ENCODE peak calls at places on chromosomes 3 and 15, in five cellular contexts. D, A, H, Q and C are unnamed samples. For H3K4me1, the result is how much of the 10 kb centered on the place peaks cover.

GRCh38 chr15:47756872-47757271 is 39.6 kb downstream of the SEMA6D start:
- DNase-seq in A (no peak), H (peak), D (no peak), Q (no peak), C (no peak)

GRCh38 chr3:158762701-158763100 is 30.4 kb upstream of the RARRES1 start:
- DNase-seq in H (no peak), Q (no peak), D (no peak), A (no peak), C (no peak)

GRCh38 chr15:64693134-64693533 is 82.3 kb downstream of the RBPMS2 start:
- DNase-seq in H (peak), D (no peak), Q (no peak), A (no peak), C (peak)

GRCh38 chr3:107683447-107683846 is 160.7 kb downstream of the BBX start:
- DNase-seq in A (no peak), H (peak), Q (no peak), D (no peak), C (no peak)

GRCh38 chr3:106006001-106006400 is 137.2 kb upstream of the CBLB start:
- DNase-seq in Q (no peak), D (no peak), A (no peak), H (peak), C (no peak)

GRCh38 chr3:128488636-128488994 is 4.4 kb downstream of the GATA2 start:
- DNase-seq in D (no peak), A (no peak), Q (no peak), H (no peak), C (no peak)

GRCh38 chr3:122533931-122534334 is 19.2 kb upstream of the KPNA1 start:
- DNase-seq in Q (no peak), H (peak), D (no peak), A (peak), C (no peak)

GRCh38 chr3:42012935-42013651 is 51.2 kb upstream of the ULK4 start:
- DNase-seq in Q (peak), H (peak), A (peak), D (no peak), C (peak)

GRCh38 chr15:57440167-57440566 is 63.9 kb downstream of the CGNL1 start:
- DNase-seq in H (no peak), A (no peak), Q (no peak), D (no peak), C (no peak)

GRCh38 chr3:176584413-176585176 is 612.7 kb downstream of the TBL1XR1 start:
- DNase-seq in Q (no peak), A (no peak), H (peak), D (no peak), C (no peak)

GRCh38 chr3:85586018-85586417 is 627.2 kb downstream of the CADM2 start:
- DNase-seq in H (no peak), D (no peak), A (no peak), Q (no peak), C (no peak)

GRCh38 chr3:126261037-126261436 is 80.7 kb upstream of the ALDH1L1 start:
- DNase-seq in H (peak), D (peak), A (no peak), Q (peak), C (peak)

GRCh38 chr3:107264888-107265287 is 112.4 kb upstream of the CCDC54 start:
- DNase-seq in H (peak), Q (no peak), D (no peak), A (no peak), C (no peak)

GRCh38 chr15:79067434-79067833 is 23.1 kb downstream of the RASGRF1 start:
- DNase-seq in A (no peak), Q (no peak), D (no peak), H (no peak), C (no peak)

GRCh38 chr15:69119016-69119415 is 41.4 kb upstream of the GLCE start:
- DNase-seq in H (no peak), Q (no peak), D (no peak), A (no peak), C (no peak)

GRCh38 chr3:79886204-79886603 is 118.4 kb upstream of the ROBO1 start:
- DNase-seq in A (no peak), D (no peak), Q (no peak), H (no peak), C (no peak)

GRCh38 chr3:7759630-7760029 is 742.0 kb upstream of the LMCD1 start:
- DNase-seq in D (no peak), Q (no peak), A (no peak), H (no peak), C (no peak)

GRCh38 chr3:21894459-21895083 is 143.6 kb upstream of the ZNF385D start:
- DNase-seq in A (no peak), D (no peak), H (peak), Q (no peak), C (no peak)

GRCh38 chr3:70754314-70754713 is 441.9 kb upstream of the MDFIC2 start:
- DNase-seq in H (no peak), A (no peak), D (no peak), Q (no peak), C (no peak)

GRCh38 chr15:92205255-92205739 is 188.4 kb upstream of the ST8SIA2 start:
- DNase-seq in Q (peak), A (no peak), H (no peak), D (no peak), C (no peak)

GRCh38 chr3:12486916-12487315 is 2.6 kb downstream of the TSEN2 start:
- DNase-seq in A (no peak), Q (no peak), D (no peak), H (no peak), C (no peak)

GRCh38 chr15:89645680-89646079 is 9.6 kb downstream of the KIF7 start:
- DNase-seq in A (no peak), D (no peak), Q (no peak), H (no peak), C (no peak)

GRCh38 chr3:106428565-106428994 is 559.8 kb upstream of the CBLB start:
- DNase-seq in A (no peak), D (no peak), H (peak), Q (peak), C (peak)

GRCh38 chr15:86609275-86609674 is 529.6 kb downstream of the AGBL1 start:
- DNase-seq in D (no peak), H (no peak), Q (no peak), A (no peak), C (no peak)

DNA sequence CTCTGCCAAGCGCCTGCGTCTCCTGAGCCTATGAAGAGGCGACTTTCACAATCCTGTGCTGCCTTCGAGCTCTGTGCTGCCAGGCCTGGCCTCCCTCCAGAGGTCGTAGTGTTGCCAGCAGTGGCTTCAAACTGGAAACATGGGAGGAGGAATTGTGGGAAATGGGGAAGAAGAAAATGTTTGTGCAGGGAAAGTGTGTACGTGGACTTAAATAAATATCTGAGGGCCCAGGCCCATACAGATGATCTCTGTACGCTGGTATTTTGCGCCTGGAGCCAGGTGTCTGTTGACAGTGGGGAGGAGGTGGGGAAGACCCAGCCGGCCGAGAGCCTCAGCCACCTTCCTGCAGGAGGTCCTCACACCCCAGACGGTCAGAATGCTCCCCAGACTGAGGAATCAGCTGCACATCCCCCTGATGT is 44.6 kb downstream of the ZBTB38 start:
- DNase-seq in Q (peak), H (peak), D (peak), A (no peak), C (peak)
- H3K4me3 ChIP-seq in Q (peak), H (peak), D (peak), A (peak), C (no peak)

GRCh38 chr3:182294696-182295095 is 498.6 kb upstream of the ATP11B start:
- DNase-seq in H (no peak), D (no peak), Q (no peak), A (no peak), C (no peak)
- H3K27ac ChIP-seq in H (no peak), D (no peak), Q (no peak), A (no peak), C (no peak)

DNA sequence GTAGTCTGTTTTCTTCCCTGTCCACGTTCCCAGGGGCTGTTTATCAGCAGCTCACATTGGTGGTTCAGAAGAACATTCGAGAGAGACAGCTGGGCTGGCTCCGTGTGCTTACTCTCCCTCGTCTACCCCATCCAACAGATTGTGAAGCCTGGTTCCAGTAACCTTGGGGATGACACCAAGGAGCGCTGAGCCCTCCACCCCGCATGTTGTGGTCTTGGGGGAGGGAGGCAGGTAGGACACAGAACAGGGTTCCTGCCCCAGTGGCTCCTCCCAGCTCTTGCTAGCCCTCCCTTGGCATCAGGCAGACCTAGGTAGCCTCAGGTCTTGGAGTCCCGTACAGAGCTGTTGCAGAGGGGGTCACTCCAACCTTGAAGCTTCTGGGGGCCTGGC is 33.1 kb downstream of the KLF13 start:
- DNase-seq in Q (no peak), H (no peak), D (no peak), A (no peak), C (no peak)
- H3K4me1 ChIP-seq in Q (half or more), H (under half), D (half or more), A (half or more), C (under half)

DNA sequence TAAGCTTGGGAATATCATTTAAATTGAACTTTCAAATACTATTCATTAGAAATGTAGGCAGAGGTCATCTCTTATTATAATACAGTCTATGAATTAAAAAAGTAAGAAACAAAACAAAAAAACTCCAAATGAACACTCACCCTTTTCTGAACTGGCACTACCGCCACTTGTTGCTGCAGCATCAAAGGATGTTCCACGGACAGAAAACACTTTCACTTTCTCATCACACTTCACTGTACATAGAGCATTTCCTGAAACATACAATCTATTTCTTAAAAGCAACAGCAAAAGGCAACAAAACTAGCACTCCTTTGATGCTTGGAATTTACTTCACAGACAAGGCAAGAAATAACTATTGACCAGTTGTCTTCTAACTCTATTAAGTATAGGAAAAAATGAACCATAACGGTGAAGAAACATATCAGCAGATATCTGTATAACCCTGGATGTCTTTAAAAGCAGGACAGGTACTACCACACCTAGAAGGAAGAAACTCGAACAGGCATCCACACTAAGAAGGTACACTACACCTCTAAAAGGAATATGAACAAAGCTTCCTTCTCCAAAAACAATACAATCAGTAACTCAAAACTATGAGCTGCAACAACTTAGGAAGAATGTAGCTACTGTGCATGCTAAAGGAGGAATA is 24.9 kb downstream of the ETFA start:
- DNase-seq in H (peak), D (no peak), A (peak), Q (no peak), C (no peak)
- H3K4me3 ChIP-seq in H (peak), D (no peak), A (no peak), Q (no peak), C (no peak)

GRCh38 chr3:56700136-56700535 is 17.1 kb upstream of the TASOR start:
- DNase-seq in Q (no peak), A (no peak), D (no peak), H (no peak), C (no peak)
- H3K27ac ChIP-seq in Q (no peak), A (no peak), D (no peak), H (no peak), C (no peak)

GRCh38 chr3:73432021-73432722 is 192.6 kb downstream of the PDZRN3 start:
- DNase-seq in H (peak), D (no peak), A (no peak), Q (no peak), C (no peak)
- H3K4me1 ChIP-seq in H (under half), D (under half), A (under half), Q (half or more), C (under half)

GRCh38 chr3:38648024-38648658 is 1.3 kb downstream of the SCN5A start:
- DNase-seq in D (no peak), A (no peak), H (no peak), Q (no peak), C (no peak)

GRCh38 chr3:38646062-38646461 is 3.4 kb downstream of the SCN5A start:
- DNase-seq in Q (no peak), A (no peak), D (no peak), H (no peak), C (no peak)

GRCh38 chr3:38648659-38649499 is 608 bp downstream of the SCN5A start:
- DNase-seq in A (no peak), D (no peak), Q (no peak), H (no peak), C (no peak)

GRCh38 chr3:38646630-38647029 is 2.9 kb downstream of the SCN5A start:
- DNase-seq in H (peak), Q (no peak), A (no peak), D (no peak), C (no peak)

DNA sequence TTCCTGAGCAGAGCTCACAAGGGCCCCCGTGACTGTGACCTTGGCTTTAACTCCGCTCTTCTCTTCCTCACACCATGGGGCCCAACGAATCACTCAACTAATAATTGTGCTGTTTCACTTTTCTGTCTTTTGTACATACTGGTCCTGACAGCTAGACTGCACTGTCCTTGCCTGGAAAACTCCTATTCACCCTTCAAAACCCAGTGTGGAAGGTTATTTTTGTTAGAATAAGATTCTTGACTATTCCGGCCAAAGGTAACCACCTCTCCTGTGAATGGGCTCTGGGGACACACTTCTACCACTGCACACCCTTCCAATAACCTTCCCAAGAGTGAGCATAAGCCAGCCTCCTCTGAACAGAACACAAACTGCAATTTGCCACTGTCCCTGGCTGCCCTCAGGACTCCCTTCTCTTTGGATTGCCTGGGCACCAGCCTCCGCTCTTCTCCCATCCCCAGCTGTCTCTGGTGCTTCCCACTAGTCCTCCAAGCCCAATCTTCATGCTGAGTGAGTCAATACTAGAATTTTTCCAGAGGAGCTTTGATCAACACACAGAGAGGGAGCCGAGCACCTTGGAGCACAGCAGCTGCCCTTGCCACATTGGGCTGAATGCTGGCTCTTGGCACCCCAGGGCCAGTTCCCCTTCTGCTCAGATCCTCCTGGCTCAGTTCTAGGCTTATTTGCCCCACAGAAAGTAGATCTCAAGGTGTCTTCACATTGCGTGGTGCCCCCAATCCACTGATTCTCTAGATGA is 2.1 kb downstream of the SCN5A start:
- DNase-seq in D (no peak), H (no peak), Q (no peak), A (no peak), C (no peak)
- H3K4me3 ChIP-seq in D (no peak), H (no peak), Q (peak), A (no peak), C (no peak)

GRCh38 chr15:63463030-63463429 is 41.4 kb upstream of the USP3 start:
- DNase-seq in A (no peak), D (no peak), H (no peak), Q (no peak), C (no peak)
- H3K27ac ChIP-seq in A (no peak), D (no peak), H (no peak), Q (no peak), C (no peak)